ENCODE peak calls at places on chromosome 18, in five cellular contexts. One of them, this sample, is unnamed.

GRCh38 chr18:32289480-32290075 is 99.7 kb downstream of the MEP1B start:
- DNase-seq in coronary artery: no peak
- DNase-seq in OCI-LY7: peak; percentile 36
- DNase-seq in transverse colon: peak; percentile 56
- DNase-seq in heart left ventricle: peak; percentile 33
- DNase-seq in this sample: peak; percentile 83

GRCh38 chr18:22841840-22842239 is 91.3 kb upstream of the RBBP8 start:
- DNase-seq in coronary artery: no peak
- DNase-seq in OCI-LY7: no peak
- DNase-seq in transverse colon: no peak
- DNase-seq in heart left ventricle: no peak
- DNase-seq in this sample: no peak

GRCh38 chr18:31718386-31718785 is 34.0 kb upstream of the B4GALT6 start:
- DNase-seq in coronary artery: no peak
- DNase-seq in OCI-LY7: no peak
- DNase-seq in transverse colon: no peak
- DNase-seq in heart left ventricle: no peak
- DNase-seq in this sample: no peak

GRCh38 chr18:68922392-68922791 is 124.5 kb downstream of the CCDC102B start:
- DNase-seq in coronary artery: no peak
- DNase-seq in OCI-LY7: no peak
- DNase-seq in transverse colon: no peak
- DNase-seq in heart left ventricle: no peak
- DNase-seq in this sample: no peak

GRCh38 chr18:54878057-54878661 is 49.9 kb downstream of the RAB27B start:
- DNase-seq in coronary artery: no peak
- DNase-seq in OCI-LY7: no peak
- DNase-seq in transverse colon: no peak
- DNase-seq in heart left ventricle: no peak
- DNase-seq in this sample: no peak

GRCh38 chr18:61900504-61901281 is 7.9 kb upstream of the RNF152 start:
- DNase-seq in coronary artery: no peak
- DNase-seq in OCI-LY7: no peak
- DNase-seq in transverse colon: no peak
- DNase-seq in heart left ventricle: no peak
- DNase-seq in this sample: peak; percentile 15

GRCh38 chr18:33959609-33960008 is 265.1 kb downstream of the NOL4 start:
- DNase-seq in coronary artery: no peak
- DNase-seq in OCI-LY7: no peak
- DNase-seq in transverse colon: no peak
- DNase-seq in heart left ventricle: no peak
- DNase-seq in this sample: no peak

GRCh38 chr18:26405190-26405781 is 143.1 kb downstream of the KCTD1 start:
- DNase-seq in coronary artery: no peak
- DNase-seq in OCI-LY7: peak; percentile 61
- DNase-seq in transverse colon: peak; percentile 15
- DNase-seq in heart left ventricle: peak; percentile 31
- DNase-seq in this sample: peak; percentile 17

GRCh38 chr18:5546660-5547059 is 2.9 kb upstream of the EPB41L3 start:
- DNase-seq in coronary artery: no peak
- DNase-seq in OCI-LY7: no peak
- DNase-seq in transverse colon: no peak
- DNase-seq in heart left ventricle: no peak
- DNase-seq in this sample: no peak

GRCh38 chr18:31185551-31185950 is 22.9 kb upstream of the DSC1 start:
- DNase-seq in coronary artery: no peak
- DNase-seq in OCI-LY7: no peak
- DNase-seq in transverse colon: no peak
- DNase-seq in heart left ventricle: no peak
- DNase-seq in this sample: no peak

GRCh38 chr18:12256946-12257345 is 2.8 kb downstream of the CIDEA start:
- DNase-seq in coronary artery: no peak
- DNase-seq in OCI-LY7: no peak
- DNase-seq in transverse colon: no peak
- DNase-seq in heart left ventricle: no peak
- DNase-seq in this sample: no peak

GRCh38 chr18:77102246-77103040 is 30.1 kb downstream of the MBP start:
- DNase-seq in coronary artery: no peak
- DNase-seq in OCI-LY7: peak; percentile 58
- DNase-seq in transverse colon: no peak
- DNase-seq in heart left ventricle: no peak
- DNase-seq in this sample: peak; percentile 72

GRCh38 chr18:11985532-11985931 is 4.2 kb downstream of the IMPA2 start:
- DNase-seq in coronary artery: no peak
- DNase-seq in OCI-LY7: no peak
- DNase-seq in transverse colon: no peak
- DNase-seq in heart left ventricle: no peak
- DNase-seq in this sample: no peak

GRCh38 chr18:11322716-11323115 is 173.3 kb upstream of the PIEZO2 start:
- DNase-seq in coronary artery: no peak
- DNase-seq in OCI-LY7: no peak
- DNase-seq in transverse colon: no peak
- DNase-seq in heart left ventricle: no peak
- DNase-seq in this sample: no peak

GRCh38 chr18:62710417-62710816 is 4.9 kb upstream of the PHLPP1 start:
- DNase-seq in coronary artery: no peak
- DNase-seq in OCI-LY7: no peak
- DNase-seq in transverse colon: no peak
- DNase-seq in heart left ventricle: no peak
- DNase-seq in this sample: no peak

GRCh38 chr18:22020867-22021370 is 148.5 kb upstream of the GATA6 start:
- DNase-seq in coronary artery: no peak
- DNase-seq in OCI-LY7: no peak
- DNase-seq in transverse colon: no peak
- DNase-seq in heart left ventricle: no peak
- DNase-seq in this sample: no peak

GRCh38 chr18:34492652-34493051 is 217.4 kb upstream of the DTNA start:
- DNase-seq in coronary artery: no peak
- DNase-seq in OCI-LY7: no peak
- DNase-seq in transverse colon: no peak
- DNase-seq in heart left ventricle: no peak
- DNase-seq in this sample: no peak

GRCh38 chr18:55794288-55795052 is 206.5 kb upstream of the TCF4 start:
- DNase-seq in coronary artery: no peak
- DNase-seq in OCI-LY7: no peak
- DNase-seq in transverse colon: no peak
- DNase-seq in heart left ventricle: no peak
- DNase-seq in this sample: no peak

GRCh38 chr18:58180172-58180571 is 136.1 kb downstream of the NEDD4L start:
- DNase-seq in coronary artery: no peak
- DNase-seq in OCI-LY7: no peak
- DNase-seq in transverse colon: no peak
- DNase-seq in heart left ventricle: no peak
- DNase-seq in this sample: peak; percentile 69

GRCh38 chr18:76885011-76885410 is 62.7 kb downstream of the ZNF236 start:
- DNase-seq in coronary artery: no peak
- DNase-seq in OCI-LY7: no peak
- DNase-seq in transverse colon: no peak
- DNase-seq in heart left ventricle: no peak
- DNase-seq in this sample: no peak

GRCh38 chr18:37403100-37403781 is 162.4 kb downstream of the CELF4 start:
- DNase-seq in coronary artery: no peak
- DNase-seq in OCI-LY7: no peak
- DNase-seq in transverse colon: no peak
- DNase-seq in heart left ventricle: peak; percentile 61
- DNase-seq in this sample: no peak

GRCh38 chr18:22964116-22964515 is 31.0 kb downstream of the RBBP8 start:
- DNase-seq in coronary artery: no peak
- DNase-seq in OCI-LY7: no peak
- DNase-seq in transverse colon: no peak
- DNase-seq in heart left ventricle: no peak
- DNase-seq in this sample: no peak

GRCh38 chr18:55419939-55420664 is 167.9 kb downstream of the TCF4 start:
- DNase-seq in coronary artery: no peak
- DNase-seq in OCI-LY7: no peak
- DNase-seq in transverse colon: no peak
- DNase-seq in heart left ventricle: no peak
- DNase-seq in this sample: no peak

GRCh38 chr18:23827681-23828080 is 138.4 kb downstream of the LAMA3 start:
- DNase-seq in coronary artery: no peak
- DNase-seq in OCI-LY7: no peak
- DNase-seq in transverse colon: no peak
- DNase-seq in heart left ventricle: no peak
- DNase-seq in this sample: no peak

GRCh38 chr18:69885841-69886531 is 61.7 kb downstream of the CD226 start:
- DNase-seq in coronary artery: no peak
- DNase-seq in OCI-LY7: no peak
- DNase-seq in transverse colon: no peak
- DNase-seq in heart left ventricle: no peak
- DNase-seq in this sample: no peak

GRCh38 chr18:28767781-28768211 is 590.9 kb upstream of the CDH2 start:
- DNase-seq in coronary artery: no peak
- DNase-seq in OCI-LY7: no peak
- DNase-seq in transverse colon: no peak
- DNase-seq in heart left ventricle: no peak
- DNase-seq in this sample: no peak

GRCh38 chr18:11108956-11109355 is 40.4 kb downstream of the PIEZO2 start:
- DNase-seq in coronary artery: no peak
- DNase-seq in OCI-LY7: no peak
- DNase-seq in transverse colon: no peak
- DNase-seq in heart left ventricle: no peak
- DNase-seq in this sample: no peak

GRCh38 chr18:74370163-74370562 is 54.5 kb downstream of the C18orf63 start:
- DNase-seq in coronary artery: no peak
- DNase-seq in OCI-LY7: no peak
- DNase-seq in transverse colon: no peak
- DNase-seq in heart left ventricle: no peak
- DNase-seq in this sample: no peak

GRCh38 chr18:62717059-62717849 is 1.9 kb downstream of the PHLPP1 start:
- DNase-seq in coronary artery: peak; percentile 75
- DNase-seq in OCI-LY7: peak; percentile 39
- DNase-seq in transverse colon: peak; percentile 69
- DNase-seq in heart left ventricle: no peak
- DNase-seq in this sample: peak; percentile 87

GRCh38 chr18:73980289-73980979 is 167.2 kb downstream of the FBXO15 start:
- DNase-seq in coronary artery: no peak
- DNase-seq in OCI-LY7: no peak
- DNase-seq in transverse colon: no peak
- DNase-seq in heart left ventricle: no peak
- DNase-seq in this sample: no peak

GRCh38 chr18:74115046-74115445 is 32.6 kb downstream of the FBXO15 start:
- DNase-seq in coronary artery: no peak
- DNase-seq in OCI-LY7: no peak
- DNase-seq in transverse colon: no peak
- DNase-seq in heart left ventricle: no peak
- DNase-seq in this sample: no peak

GRCh38 chr18:55007582-55007981 is 48.3 kb upstream of the CCDC68 start:
- DNase-seq in coronary artery: no peak
- DNase-seq in OCI-LY7: no peak
- DNase-seq in transverse colon: no peak
- DNase-seq in heart left ventricle: no peak
- DNase-seq in this sample: no peak

GRCh38 chr18:24536834-24537233 is 76.4 kb downstream of the HRH4 start:
- DNase-seq in coronary artery: no peak
- DNase-seq in OCI-LY7: no peak
- DNase-seq in transverse colon: no peak
- DNase-seq in heart left ventricle: no peak
- DNase-seq in this sample: no peak

GRCh38 chr18:40692871-40693270 is 1262.2 kb upstream of the PIK3C3 start:
- DNase-seq in coronary artery: no peak
- DNase-seq in OCI-LY7: no peak
- DNase-seq in transverse colon: no peak
- DNase-seq in heart left ventricle: no peak
- DNase-seq in this sample: no peak

GRCh38 chr18:8949206-8949605 is 153.3 kb upstream of the NDUFV2 start:
- DNase-seq in coronary artery: no peak
- DNase-seq in OCI-LY7: no peak
- DNase-seq in transverse colon: no peak
- DNase-seq in heart left ventricle: no peak
- DNase-seq in this sample: no peak

GRCh38 chr18:51614033-51614432 is 416.6 kb upstream of the MEX3C start:
- DNase-seq in coronary artery: no peak
- DNase-seq in OCI-LY7: no peak
- DNase-seq in transverse colon: no peak
- DNase-seq in heart left ventricle: no peak
- DNase-seq in this sample: no peak
- H3K27ac ChIP-seq in coronary artery: no peak overlapping the region
- H3K27ac ChIP-seq in OCI-LY7: no peak overlapping the region
- H3K27ac ChIP-seq in transverse colon: no peak overlapping the region
- H3K27ac ChIP-seq in heart left ventricle: no peak overlapping the region
- H3K27ac ChIP-seq in this sample: no peak overlapping the region

GRCh38 chr18:47611649-47612048 is 318.8 kb downstream of the SMAD2 start:
- DNase-seq in coronary artery: no peak
- DNase-seq in OCI-LY7: no peak
- DNase-seq in transverse colon: no peak
- DNase-seq in heart left ventricle: no peak
- DNase-seq in this sample: no peak
- H3K27ac ChIP-seq in coronary artery: no peak overlapping the region
- H3K27ac ChIP-seq in OCI-LY7: no peak overlapping the region
- H3K27ac ChIP-seq in transverse colon: no peak overlapping the region
- H3K27ac ChIP-seq in heart left ventricle: no peak overlapping the region
- H3K27ac ChIP-seq in this sample: no peak overlapping the region

GRCh38 chr18:2882201-2882600 is 35.4 kb downstream of the EMILIN2 start:
- DNase-seq in coronary artery: peak; percentile 55
- DNase-seq in OCI-LY7: no peak
- DNase-seq in transverse colon: no peak
- DNase-seq in heart left ventricle: no peak
- DNase-seq in this sample: no peak

GRCh38 chr18:2884706-2885285 is 38.0 kb downstream of the EMILIN2 start:
- DNase-seq in coronary artery: peak; percentile 43
- DNase-seq in OCI-LY7: no peak
- DNase-seq in transverse colon: no peak
- DNase-seq in heart left ventricle: no peak
- DNase-seq in this sample: no peak

GRCh38 chr18:2881088-2881487 is 34.3 kb downstream of the EMILIN2 start:
- DNase-seq in coronary artery: no peak
- DNase-seq in OCI-LY7: no peak
- DNase-seq in transverse colon: no peak
- DNase-seq in heart left ventricle: no peak
- DNase-seq in this sample: no peak

GRCh38 chr18:2881490-2882195 is 34.8 kb downstream of the EMILIN2 start:
- DNase-seq in coronary artery: peak; percentile 84
- DNase-seq in OCI-LY7: peak; percentile 60
- DNase-seq in transverse colon: peak; percentile 43
- DNase-seq in heart left ventricle: peak; percentile 38
- DNase-seq in this sample: no peak

DNA sequence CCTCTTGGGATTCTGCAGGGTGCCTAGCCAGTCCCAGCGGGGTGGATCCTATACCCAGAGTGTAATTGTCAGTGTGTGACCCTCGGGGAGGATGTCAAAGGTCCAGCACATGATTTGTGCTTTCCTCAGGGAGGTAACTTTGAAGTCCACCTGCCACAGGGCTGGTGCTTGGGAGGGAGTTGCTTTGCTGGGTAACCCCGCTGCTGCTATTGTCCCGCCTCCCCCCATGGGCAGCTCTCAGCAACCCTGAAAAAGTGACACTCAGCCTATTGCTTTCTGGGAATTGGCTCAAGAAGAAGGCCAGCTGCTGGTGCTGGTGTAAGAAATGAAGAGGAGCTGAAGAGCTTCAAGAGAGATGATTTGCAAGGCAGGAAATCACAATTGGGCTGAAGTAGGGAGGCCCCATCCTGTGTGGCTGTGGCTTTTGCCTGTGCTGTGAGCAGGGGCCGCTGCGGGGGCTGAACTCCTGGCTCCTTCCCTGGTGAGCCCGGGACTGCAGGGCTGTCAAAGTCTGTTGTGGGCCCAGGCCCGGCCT is 36.4 kb downstream of the EMILIN2 start:
- DNase-seq in coronary artery: peak; percentile 61
- DNase-seq in OCI-LY7: peak; percentile 84
- DNase-seq in transverse colon: peak; percentile 19
- DNase-seq in heart left ventricle: no peak
- DNase-seq in this sample: peak; percentile 33
- H3K27ac ChIP-seq in coronary artery: no peak overlapping the region
- H3K27ac ChIP-seq in OCI-LY7: peak overlapping the region; percentile 62
- H3K27ac ChIP-seq in transverse colon: peak overlapping the region; percentile 22
- H3K27ac ChIP-seq in heart left ventricle: no peak overlapping the region
- H3K27ac ChIP-seq in this sample: peak overlapping the region; percentile 45

GRCh38 chr18:13377496-13377895 is 158.9 kb downstream of the LDLRAD4 start:
- DNase-seq in coronary artery: peak; percentile 69
- DNase-seq in OCI-LY7: no peak
- DNase-seq in transverse colon: no peak
- DNase-seq in heart left ventricle: no peak
- DNase-seq in this sample: no peak
- H3K27ac ChIP-seq in coronary artery: no peak overlapping the region
- H3K27ac ChIP-seq in OCI-LY7: no peak overlapping the region
- H3K27ac ChIP-seq in transverse colon: no peak overlapping the region
- H3K27ac ChIP-seq in heart left ventricle: no peak overlapping the region
- H3K27ac ChIP-seq in this sample: peak overlapping the region; percentile 19